ENCODE peak calls at places on chromosomes 5 and 9, in four cellular contexts. G, N, H and U are unnamed samples.
A peak's percentile ranks its signal among the peaks of the same experiment; 100 is the strongest.

GRCh38 chr9:100409176-100409556 is 17.8 kb upstream of the MSANTD3 start:
- DNase-seq in G (no peak), N (no peak), H (no peak), U (no peak)

GRCh38 chr9:131629827-131630205 is 84.5 kb downstream of the PRRT1B start:
- DNase-seq in N (no peak), G (no peak), H (no peak), U (no peak)

GRCh38 chr5:91020065-91020800 is 362.9 kb downstream of the ARRDC3 start:
- DNase-seq in G (no peak), N (no peak), H (no peak), U (no peak)

GRCh38 chr5:170554566-170555267 is 50.9 kb downstream of the KCNIP1 start:
- DNase-seq in H (no peak), G (no peak), N (no peak), U (no peak)

GRCh38 chr5:83281658-83282057 is 189.9 kb upstream of the VCAN start:
- DNase-seq in G (no peak), H (no peak), N (no peak), U (no peak)

GRCh38 chr5:55438931-55439477 is 95.8 kb downstream of the PLPP1 start:
- DNase-seq in G (peak; percentile 53), N (no peak), H (peak; percentile 15), U (peak; percentile 20)

GRCh38 chr5:76583163-76584047 is 39.8 kb downstream of the F2RL2 start:
- DNase-seq in N (no peak), G (no peak), H (no peak), U (no peak)

GRCh38 chr5:80246995-80247729 is 8.7 kb downstream of the SERINC5 start:
- DNase-seq in G (peak; percentile 81), N (no peak), H (no peak), U (peak; percentile 73)

GRCh38 chr5:123752576-123752975 is 240.6 kb downstream of the CSNK1G3 start:
- DNase-seq in G (no peak), N (no peak), H (no peak), U (no peak)

GRCh38 chr5:14873093-14873492 is 1.5 kb upstream of the ANKH start:
- DNase-seq in G (peak; percentile 16), N (no peak), H (no peak), U (no peak)

GRCh38 chr5:66923922-66924321 is 272.7 kb downstream of the CD180 start:
- DNase-seq in G (no peak), H (no peak), N (no peak), U (no peak)

GRCh38 chr5:173180331-173180730 is 36.0 kb downstream of the BNIP1 start:
- DNase-seq in N (no peak), G (no peak), H (no peak), U (no peak)

GRCh38 chr9:114001794-114002261 is 76.3 kb downstream of the AMBP start:
- DNase-seq in G (no peak), N (no peak), H (no peak), U (no peak)

GRCh38 chr5:73263001-73263710 is 90.2 kb downstream of the TMEM174 start:
- DNase-seq in G (no peak), H (no peak), N (no peak), U (no peak)

GRCh38 chr9:93017621-93018020 is 40.9 kb upstream of the SUSD3 start:
- DNase-seq in G (no peak), N (peak; percentile 7), H (no peak), U (no peak)

GRCh38 chr9:106587021-106587420 is 275.9 kb upstream of the ZNF462 start:
- DNase-seq in G (no peak), H (no peak), N (no peak), U (no peak)

GRCh38 chr5:1010641-1011046 is 2.0 kb downstream of the NKD2 start:
- DNase-seq in H (no peak), G (peak; percentile 34), N (peak; percentile 15), U (no peak)

GRCh38 chr9:73667749-73668148 is 516.1 kb downstream of the ANXA1 start:
- DNase-seq in H (no peak), G (no peak), N (no peak), U (peak; percentile 20)

GRCh38 chr9:37438359-37438758 is 15.9 kb downstream of the GRHPR start:
- DNase-seq in G (no peak), H (no peak), N (no peak), U (no peak)

GRCh38 chr5:38749861-38750260 is 96.0 kb upstream of the OSMR start:
- DNase-seq in G (no peak), N (no peak), H (no peak), U (no peak)

DNA sequence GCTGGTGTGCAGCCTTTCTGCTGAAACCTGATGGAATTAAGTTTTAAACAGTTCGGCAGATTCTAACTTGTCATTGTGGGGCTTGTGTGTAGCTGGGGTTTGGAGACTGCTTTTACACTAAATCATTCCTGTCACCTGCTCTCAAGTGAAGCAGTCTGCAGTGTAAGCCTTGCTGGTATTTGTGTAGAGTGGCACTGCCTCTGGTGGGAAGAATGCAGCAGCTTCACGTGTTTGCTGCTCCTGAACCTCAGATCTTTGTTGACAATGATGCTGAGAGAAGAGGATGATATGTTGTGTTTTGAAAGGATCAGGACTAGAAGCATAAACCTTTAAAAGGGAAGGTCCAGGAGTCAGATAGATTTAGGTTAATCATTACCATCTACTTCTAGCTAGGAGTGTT is 88.1 kb downstream of the KDM4C start:
- DNase-seq in N (peak; percentile 29), G (peak; percentile 85), H (peak; percentile 9), U (peak; percentile 83)
- TF ChIP-seq CREB1 in N (no peak), G (no peak), H (peak; percentile 56), U (no peak)

GRCh38 chr9:18474778-18475177 is 825 bp downstream of the ADAMTSL1 start:
- DNase-seq in G (no peak), N (no peak), H (no peak), U (no peak)
- TF ChIP-seq CREB1 in G (no peak), N (no peak), H (no peak), U (no peak)

GRCh38 chr9:130100681-130101080 is 47.0 kb downstream of the GPR107 start:
- DNase-seq in H (no peak), G (no peak), N (no peak), U (no peak)

GRCh38 chr9:130104413-130105193 is 50.9 kb downstream of the GPR107 start:
- DNase-seq in H (no peak), G (no peak), N (no peak), U (no peak)

GRCh38 chr9:130107955-130108354 is 54.2 kb downstream of the GPR107 start:
- DNase-seq in H (no peak), N (no peak), G (no peak), U (no peak)

GRCh38 chr9:130106860-130107848 is 53.4 kb downstream of the GPR107 start:
- DNase-seq in G (peak; percentile 93), H (peak; percentile 19), N (peak; percentile 84), U (peak; percentile 55)

DNA sequence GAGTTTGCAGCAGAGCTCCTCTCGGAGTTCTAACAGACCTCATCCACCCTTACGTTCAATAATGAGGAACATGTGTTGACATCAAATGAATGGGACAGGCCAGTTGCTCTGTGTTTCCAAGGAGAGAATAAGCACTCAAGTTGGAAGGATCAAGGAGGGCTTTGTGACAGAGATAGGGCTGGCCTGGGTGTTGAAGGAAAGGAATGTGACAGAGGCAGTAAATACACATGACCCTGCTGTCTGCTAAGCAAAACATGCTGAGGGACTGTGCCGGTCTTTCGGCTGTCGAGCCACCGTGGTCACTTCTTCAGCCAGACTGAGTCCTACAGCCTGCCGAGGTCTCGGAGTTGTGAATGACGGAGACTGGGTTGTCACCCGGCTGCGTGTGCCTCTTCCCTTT is 48.3 kb downstream of the GPR107 start:
- DNase-seq in H (no peak), G (no peak), N (no peak), U (no peak)
- TF ChIP-seq CREB1 in H (no peak), G (no peak), N (no peak), U (no peak)

GRCh38 chr9:134177186-134177585 is 12.8 kb upstream of the RNU6ATAC start:
- DNase-seq in H (no peak), N (no peak), G (no peak), U (no peak)

GRCh38 chr9:134176599-134176968 is 12.2 kb upstream of the RNU6ATAC start:
- DNase-seq in H (no peak), N (no peak), G (no peak), U (no peak)

GRCh38 chr9:134174526-134175290 is 10.3 kb upstream of the RNU6ATAC start:
- DNase-seq in H (no peak), G (no peak), N (no peak), U (no peak)

GRCh38 chr9:134175291-134175807 is 11.0 kb upstream of the RNU6ATAC start:
- DNase-seq in N (peak; percentile 57), G (peak; percentile 69), H (peak; percentile 27), U (no peak)

DNA sequence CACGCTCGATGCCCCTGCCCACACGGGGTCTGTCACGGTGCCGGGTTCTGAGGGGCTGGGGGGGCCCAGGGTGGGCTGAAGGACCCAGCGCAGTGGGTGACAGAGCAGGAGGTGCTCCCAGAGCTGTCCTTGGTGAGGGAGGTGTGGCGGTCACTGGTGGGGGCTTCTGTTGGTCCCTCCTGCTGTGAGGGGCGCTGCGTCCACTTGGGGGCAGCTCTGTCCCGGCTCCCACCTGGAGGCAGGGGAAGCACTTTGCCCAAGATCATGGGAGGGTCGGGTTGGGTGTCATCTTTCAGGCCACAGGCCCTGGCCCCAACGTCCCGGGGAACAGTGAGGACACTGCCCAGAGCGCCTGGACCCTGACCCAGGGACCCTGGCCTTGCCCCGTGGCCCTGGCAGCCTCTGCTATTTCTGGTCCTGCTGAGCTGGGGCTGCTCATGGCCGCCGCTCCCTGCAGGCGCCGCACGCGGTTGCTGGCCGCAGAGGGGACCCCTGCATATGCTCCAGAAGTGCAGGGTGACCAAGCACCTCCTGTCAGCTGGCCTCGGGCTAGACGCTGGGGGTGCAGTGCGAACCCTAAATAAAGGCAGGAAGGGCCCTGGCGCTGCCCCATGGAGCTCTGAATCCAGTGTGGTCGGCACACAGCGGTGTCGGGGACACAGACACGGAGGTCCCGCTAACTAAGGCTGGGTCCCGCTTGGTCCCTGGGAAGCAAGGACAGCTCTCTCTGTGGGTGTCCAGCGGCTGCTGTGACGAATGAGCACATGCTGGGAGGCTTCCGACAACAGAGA is 11.6 kb upstream of the RNU6ATAC start:
- DNase-seq in H (no peak), N (no peak), G (no peak), U (peak; percentile 44)
- TF ChIP-seq CREB1 in H (no peak), N (no peak), G (no peak), U (no peak)

GRCh38 chr5:10673407-10673806 is 87.6 kb downstream of the DAP start:
- DNase-seq in H (no peak), N (no peak), G (no peak), U (no peak)
- TF ChIP-seq CREB1 in H (no peak), N (no peak), G (no peak), U (no peak)

GRCh38 chr5:6737043-6737941 is 24.1 kb downstream of the TENT4A start:
- DNase-seq in H (no peak), N (no peak), G (no peak), U (no peak)
- TF ChIP-seq CREB1 in H (no peak), N (no peak), G (no peak), U (no peak)

GRCh38 chr9:124696101-124696500 is 75.0 kb downstream of the NR6A1 start:
- DNase-seq in H (no peak), G (peak; percentile 22), N (no peak), U (peak; percentile 33)

GRCh38 chr9:124697326-124698200 is 73.5 kb downstream of the NR6A1 start:
- DNase-seq in G (no peak), H (no peak), N (no peak), U (no peak)

GRCh38 chr9:124695280-124695890 is 75.7 kb downstream of the NR6A1 start:
- DNase-seq in H (no peak), G (no peak), N (no peak), U (no peak)

GRCh38 chr9:124694394-124695279 is 76.5 kb downstream of the NR6A1 start:
- DNase-seq in N (no peak), H (no peak), G (no peak), U (peak; percentile 82)

GRCh38 chr9:124693403-124693802 is 77.7 kb downstream of the NR6A1 start:
- DNase-seq in G (peak; percentile 23), N (no peak), H (no peak), U (no peak)
- TF ChIP-seq CREB1 in G (no peak), N (no peak), H (no peak), U (no peak)